ENCODE peak calls at places on chromosomes 4 and X, in four cellular contexts. T is cardiac muscle cell, A is upper lobe of left lung, E is breast epithelium. L is an unnamed sample.

GRCh38 chr4:7462509-7462971 is 27.8 kb upstream of the PSAPL1 start:
- DNase-seq in T (peak), E (no peak), A (no peak), L (no peak)

GRCh38 chr4:169117591-169118081 is 107.6 kb upstream of the CBR4 start:
- DNase-seq in E (no peak), A (no peak), T (peak), L (peak)

GRCh38 chr4:113738251-113738650 is 23.3 kb downstream of the CAMK2D start:
- DNase-seq in T (peak), E (no peak), A (no peak), L (no peak)

GRCh38 chr4:112978691-112979472 is 70.6 kb upstream of the ANK2 start:
- DNase-seq in A (peak), E (no peak), T (no peak), L (no peak)

GRCh38 chr4:6020633-6021032 is 2.4 kb upstream of the C4orf50 start:
- DNase-seq in A (no peak), E (no peak), T (no peak), L (no peak)

GRCh38 chr4:127668770-127669169 is 36.0 kb downstream of the INTU start:
- DNase-seq in A (no peak), T (no peak), E (no peak), L (no peak)

GRCh38 chr4:138021116-138021820 is 220.9 kb downstream of the SLC7A11 start:
- DNase-seq in A (no peak), E (no peak), T (no peak), L (no peak)

GRCh38 chrX:21725498-21725897 is 32.4 kb downstream of the SMPX start:
- DNase-seq in A (no peak), T (no peak), E (no peak), L (no peak)

GRCh38 chr4:81096566-81096965 is 66.1 kb downstream of the BMP3 start:
- DNase-seq in T (peak), A (no peak), E (no peak), L (no peak)

GRCh38 chrX:107711521-107712041 is 64.0 kb downstream of the TSC22D3 start:
- DNase-seq in A (no peak), T (peak), E (no peak), L (no peak)

GRCh38 chr4:169272265-169272886 is 1.6 kb upstream of the SH3RF1 start:
- DNase-seq in A (no peak), T (peak), E (no peak), L (no peak)

GRCh38 chr4:3822230-3822947 is 56.2 kb downstream of the ADRA2C start:
- DNase-seq in T (peak), E (no peak), A (no peak), L (no peak)

GRCh38 chr4:53505947-53506346 is 85.3 kb downstream of the LNX1 start:
- DNase-seq in A (no peak), E (no peak), T (peak), L (no peak)

DNA sequence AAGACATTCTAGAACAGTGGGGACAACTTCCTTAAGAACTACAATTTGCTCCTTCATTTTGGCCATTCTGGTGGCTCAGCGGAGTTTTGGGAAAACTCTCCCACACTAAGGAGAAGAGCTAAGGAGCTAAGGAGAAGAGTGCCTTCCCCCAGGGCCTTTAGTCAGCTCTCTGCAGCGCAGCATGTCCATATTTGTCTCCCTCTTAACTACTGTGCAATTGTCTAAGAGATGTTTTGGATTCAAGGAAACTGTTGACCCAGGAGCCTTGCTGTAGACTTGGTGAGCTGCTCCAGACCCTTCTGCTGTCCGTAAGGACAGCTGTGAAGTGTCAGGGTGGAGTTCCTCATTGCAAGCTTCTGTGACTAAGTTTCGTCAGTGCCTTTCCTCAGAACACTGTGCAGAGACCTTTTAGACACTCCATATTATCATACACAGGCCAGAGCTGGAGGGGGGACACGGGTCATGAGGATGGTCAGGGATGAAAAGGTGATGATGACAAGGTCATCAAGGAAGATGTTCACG is 179.0 kb downstream of the NHS start:
- DNase-seq in E (no peak), T (peak), A (no peak), L (no peak)
- H3K27ac ChIP-seq in E (no peak), T (no peak), A (no peak), L (peak)

DNA sequence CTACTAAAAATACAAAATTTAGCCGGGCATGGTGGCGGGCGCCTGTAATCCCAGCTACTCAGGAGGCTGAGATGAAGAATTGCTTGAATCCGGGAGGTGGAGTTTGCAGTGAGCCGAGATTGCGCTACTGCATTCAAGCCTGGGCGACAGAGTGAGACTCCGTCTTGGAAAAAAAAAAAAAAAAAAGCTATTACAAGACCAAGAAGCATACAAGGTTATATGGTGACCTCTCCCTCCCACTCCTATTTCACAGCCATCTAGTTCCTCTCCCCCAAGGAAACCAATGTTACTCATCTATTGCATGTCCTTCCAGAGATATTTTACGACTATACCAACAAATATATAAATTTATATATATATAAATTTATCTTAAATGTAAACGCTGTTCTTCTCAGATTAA is 3.3 kb downstream of the SLC9A7 start:
- DNase-seq in A (no peak), E (no peak), T (peak), L (no peak)
- H3K4me3 ChIP-seq in A (no peak), E (no peak), T (no peak), L (no peak)

GRCh38 chr4:25108556-25108955 is 51.7 kb downstream of the SEPSECS start:
- DNase-seq in E (no peak), A (peak), T (no peak), L (no peak)
- TF ChIP-seq CTCF in E (no peak), A (no peak), T (no peak), L (no peak)

GRCh38 chr4:40550900-40551546 is 78.6 kb downstream of the RBM47 start:
- DNase-seq in T (peak), E (no peak), A (no peak), L (no peak)

GRCh38 chr4:40548256-40548655 is 81.4 kb downstream of the RBM47 start:
- DNase-seq in T (peak), E (no peak), A (no peak), L (no peak)

GRCh38 chr4:40555176-40555900 is 74.3 kb downstream of the RBM47 start:
- DNase-seq in E (no peak), A (no peak), T (no peak), L (no peak)

GRCh38 chr4:40553995-40554394 is 75.7 kb downstream of the RBM47 start:
- DNase-seq in T (peak), E (no peak), A (no peak), L (no peak)

DNA sequence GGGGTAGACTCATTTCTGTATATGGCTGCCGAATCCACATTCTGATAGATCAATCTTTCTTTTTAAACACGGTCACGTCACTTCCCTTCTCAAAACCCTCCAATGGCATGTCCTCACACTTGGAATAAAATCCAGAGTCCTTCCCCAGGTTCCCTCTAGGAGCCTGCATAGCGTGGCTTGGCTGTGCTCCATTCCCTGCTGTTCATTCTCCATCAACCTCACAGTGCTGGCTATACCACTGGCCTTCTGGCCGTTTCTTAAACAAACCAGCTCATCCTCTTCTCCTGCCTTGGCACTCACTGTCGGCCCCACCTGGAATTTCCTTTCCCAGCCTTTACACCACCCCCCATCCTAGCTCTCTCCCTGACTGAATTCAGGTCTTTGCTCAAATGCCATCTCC is 77.1 kb downstream of the RBM47 start:
- DNase-seq in A (no peak), T (peak), E (no peak), L (no peak)
- H3K27ac ChIP-seq in A (no peak), T (no peak), E (peak), L (no peak)

GRCh38 chr4:145939856-145940255 is 1.2 kb upstream of the ZNF827 start:
- DNase-seq in A (no peak), T (no peak), E (no peak), L (no peak)
- H3K4me3 ChIP-seq in A (no peak), T (no peak), E (no peak), L (no peak)

DNA sequence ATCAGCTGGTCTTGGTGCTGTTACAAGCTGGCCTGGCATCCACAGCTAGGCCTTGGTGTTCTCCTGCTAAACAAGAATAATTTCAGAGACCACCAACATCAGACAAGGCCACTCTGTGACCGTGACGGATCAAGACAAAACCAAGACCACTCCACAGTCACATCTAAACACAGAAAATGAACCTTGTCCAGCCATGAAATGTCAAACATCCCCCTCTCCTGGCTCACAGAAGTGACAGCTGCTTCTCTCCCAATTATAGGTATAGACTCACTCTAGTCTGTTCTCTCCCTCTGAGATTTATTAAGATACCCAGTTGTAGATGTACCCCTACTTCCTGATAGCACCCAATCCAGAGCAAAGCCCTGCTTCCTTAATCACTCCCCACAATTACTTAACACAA is 40.4 kb downstream of the EFHC2 start:
- DNase-seq in E (no peak), T (no peak), A (no peak), L (no peak)
- TF ChIP-seq CTCF in E (no peak), T (no peak), A (no peak), L (no peak)